ENCODE peak calls at places on chromosomes 6 and 20, in five cellular contexts. One of them, this sample, is unnamed.

GRCh38 chr6:131182991-131183425 is 47.7 kb downstream of the AKAP7 start:
- DNase-seq in A549: peak; percentile 42
- DNase-seq in left lung: no peak
- DNase-seq in upper lobe of right lung: no peak
- DNase-seq in suprapubic skin: no peak
- DNase-seq in this sample: peak; percentile 56

GRCh38 chr6:154893927-154894326 is 101.2 kb upstream of the TIAM2 start:
- DNase-seq in left lung: no peak
- DNase-seq in upper lobe of right lung: no peak
- DNase-seq in A549: no peak
- DNase-seq in suprapubic skin: no peak
- DNase-seq in this sample: no peak

GRCh38 chr6:2562721-2563120 is 188.0 kb downstream of the MYLK4 start:
- DNase-seq in upper lobe of right lung: no peak
- DNase-seq in suprapubic skin: no peak
- DNase-seq in A549: no peak
- DNase-seq in left lung: no peak
- DNase-seq in this sample: no peak

GRCh38 chr20:41261790-41262717 is 55.5 kb downstream of the ZHX3 start:
- DNase-seq in suprapubic skin: no peak
- DNase-seq in A549: no peak
- DNase-seq in upper lobe of right lung: no peak
- DNase-seq in left lung: no peak
- DNase-seq in this sample: no peak

GRCh38 chr6:139029470-139030210 is 1.1 kb downstream of the ABRACL start:
- DNase-seq in suprapubic skin: peak; percentile 74
- DNase-seq in upper lobe of right lung: peak; percentile 86
- DNase-seq in A549: peak; percentile 37
- DNase-seq in left lung: peak; percentile 93
- DNase-seq in this sample: peak; percentile 86

GRCh38 chr20:11980263-11980662 is 62.6 kb downstream of the BTBD3 start:
- DNase-seq in upper lobe of right lung: no peak
- DNase-seq in A549: no peak
- DNase-seq in suprapubic skin: no peak
- DNase-seq in left lung: no peak
- DNase-seq in this sample: no peak

GRCh38 chr20:62955519-62956386 is 3.2 kb downstream of the SLC17A9 start:
- DNase-seq in left lung: no peak
- DNase-seq in upper lobe of right lung: no peak
- DNase-seq in suprapubic skin: no peak
- DNase-seq in A549: no peak
- DNase-seq in this sample: peak; percentile 64

GRCh38 chr6:136566007-136566487 is 15.8 kb upstream of the MAP7 start:
- DNase-seq in A549: no peak
- DNase-seq in upper lobe of right lung: peak; percentile 64
- DNase-seq in suprapubic skin: no peak
- DNase-seq in left lung: peak; percentile 83
- DNase-seq in this sample: peak; percentile 73

GRCh38 chr6:108766419-108766818 is 81.8 kb upstream of the ARMC2 start:
- DNase-seq in upper lobe of right lung: no peak
- DNase-seq in left lung: no peak
- DNase-seq in suprapubic skin: no peak
- DNase-seq in A549: no peak
- DNase-seq in this sample: no peak

GRCh38 chr6:70547313-70547712 is 19.4 kb upstream of the SDHAF4 start:
- DNase-seq in suprapubic skin: no peak
- DNase-seq in left lung: no peak
- DNase-seq in upper lobe of right lung: no peak
- DNase-seq in A549: no peak
- DNase-seq in this sample: no peak

GRCh38 chr20:40678286-40678835 is 10.7 kb downstream of the MAFB start:
- DNase-seq in upper lobe of right lung: no peak
- DNase-seq in left lung: no peak
- DNase-seq in suprapubic skin: no peak
- DNase-seq in A549: no peak
- DNase-seq in this sample: no peak

GRCh38 chr6:133343220-133343619 is 102.1 kb downstream of the EYA4 start:
- DNase-seq in left lung: no peak
- DNase-seq in A549: no peak
- DNase-seq in upper lobe of right lung: no peak
- DNase-seq in suprapubic skin: no peak
- DNase-seq in this sample: no peak

GRCh38 chr6:165714907-165715306 is 51.9 kb upstream of the PDE10A start:
- DNase-seq in left lung: peak; percentile 71
- DNase-seq in suprapubic skin: no peak
- DNase-seq in upper lobe of right lung: no peak
- DNase-seq in A549: no peak
- DNase-seq in this sample: peak; percentile 36

GRCh38 chr6:14537061-14537460 is 419.5 kb downstream of the CD83 start:
- DNase-seq in suprapubic skin: no peak
- DNase-seq in left lung: no peak
- DNase-seq in upper lobe of right lung: no peak
- DNase-seq in A549: no peak
- DNase-seq in this sample: no peak

GRCh38 chr6:53530346-53530745 is 14.6 kb downstream of the GCLC start:
- DNase-seq in upper lobe of right lung: no peak
- DNase-seq in suprapubic skin: no peak
- DNase-seq in left lung: no peak
- DNase-seq in A549: no peak
- DNase-seq in this sample: no peak

GRCh38 chr20:50110141-50111047 is 2.6 kb downstream of the UBE2V1 start:
- DNase-seq in suprapubic skin: peak; percentile 44
- DNase-seq in A549: peak; percentile 31
- DNase-seq in upper lobe of right lung: no peak
- DNase-seq in left lung: no peak
- DNase-seq in this sample: no peak

GRCh38 chr6:10555625-10556309 is 34.6 kb downstream of the GCNT2 start:
- DNase-seq in left lung: no peak
- DNase-seq in suprapubic skin: peak; percentile 77
- DNase-seq in A549: no peak
- DNase-seq in upper lobe of right lung: no peak
- DNase-seq in this sample: peak; percentile 56

GRCh38 chr20:12047838-12048432 is 130.2 kb downstream of the BTBD3 start:
- DNase-seq in left lung: no peak
- DNase-seq in upper lobe of right lung: no peak
- DNase-seq in suprapubic skin: no peak
- DNase-seq in A549: no peak
- DNase-seq in this sample: no peak

GRCh38 chr6:35146453-35146852 is 5.3 kb upstream of the TCP11 start:
- DNase-seq in left lung: no peak
- DNase-seq in upper lobe of right lung: peak; percentile 72
- DNase-seq in A549: peak; percentile 42
- DNase-seq in suprapubic skin: no peak
- DNase-seq in this sample: no peak

DNA sequence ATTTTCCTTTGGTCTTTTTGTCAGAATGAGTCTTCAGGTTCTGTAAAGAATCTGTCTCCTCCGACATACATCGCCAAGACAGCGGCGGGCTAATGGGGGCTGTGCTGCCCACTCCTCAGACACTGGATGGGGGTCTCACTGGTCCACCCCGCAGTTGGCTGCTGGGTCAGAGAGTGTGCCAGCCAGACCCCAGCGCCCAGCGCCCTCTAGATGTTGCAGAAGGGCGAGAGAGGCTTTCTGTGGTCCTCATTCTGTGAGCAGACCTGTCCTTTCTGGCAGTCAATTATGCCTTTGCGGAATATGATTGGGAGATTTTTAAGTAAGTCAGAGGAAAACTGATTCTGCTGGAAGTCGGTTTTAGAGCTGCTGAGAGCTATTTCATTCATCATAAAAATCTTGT is 7.8 kb upstream of the CCR6 start:
- DNase-seq in upper lobe of right lung: no peak
- DNase-seq in suprapubic skin: no peak
- DNase-seq in left lung: no peak
- DNase-seq in A549: no peak
- DNase-seq in this sample: no peak
- TF ChIP-seq CTCF in upper lobe of right lung: no peak
- TF ChIP-seq CTCF in suprapubic skin: no peak
- TF ChIP-seq CTCF in left lung: no peak
- TF ChIP-seq CTCF in A549: no peak
- TF ChIP-seq CTCF in this sample: no peak

GRCh38 chr20:59837623-59838394 is 95.6 kb downstream of the SYCP2 start:
- DNase-seq in A549: no peak
- DNase-seq in left lung: no peak
- DNase-seq in upper lobe of right lung: no peak
- DNase-seq in suprapubic skin: no peak
- DNase-seq in this sample: no peak
- H3K9me3 ChIP-seq in A549: no peaks in the 10 kb centered on the region
- H3K9me3 ChIP-seq in left lung: no peaks in the 10 kb centered on the region
- H3K9me3 ChIP-seq in upper lobe of right lung: no peaks in the 10 kb centered on the region
- H3K9me3 ChIP-seq in suprapubic skin: no peaks in the 10 kb centered on the region
- H3K9me3 ChIP-seq in this sample: no peaks in the 10 kb centered on the region

GRCh38 chr6:31205638-31206037 is 35.2 kb upstream of the POU5F1 start:
- DNase-seq in upper lobe of right lung: no peak
- DNase-seq in suprapubic skin: no peak
- DNase-seq in A549: no peak
- DNase-seq in left lung: no peak
- DNase-seq in this sample: no peak

GRCh38 chr6:31210842-31211241 is 40.4 kb upstream of the POU5F1 start:
- DNase-seq in A549: no peak
- DNase-seq in suprapubic skin: no peak
- DNase-seq in left lung: no peak
- DNase-seq in upper lobe of right lung: no peak
- DNase-seq in this sample: no peak

GRCh38 chr6:31208506-31208905 is 38.0 kb upstream of the POU5F1 start:
- DNase-seq in left lung: no peak
- DNase-seq in upper lobe of right lung: no peak
- DNase-seq in A549: no peak
- DNase-seq in suprapubic skin: no peak
- DNase-seq in this sample: no peak

GRCh38 chr6:31210119-31210518 is 39.6 kb upstream of the POU5F1 start:
- DNase-seq in upper lobe of right lung: no peak
- DNase-seq in left lung: no peak
- DNase-seq in suprapubic skin: no peak
- DNase-seq in A549: no peak
- DNase-seq in this sample: no peak

GRCh38 chr6:31209137-31209536 is 38.7 kb upstream of the POU5F1 start:
- DNase-seq in upper lobe of right lung: no peak
- DNase-seq in A549: no peak
- DNase-seq in left lung: no peak
- DNase-seq in suprapubic skin: no peak
- DNase-seq in this sample: no peak
- H3K4me1 ChIP-seq in upper lobe of right lung: peaks cover 2% of the 10 kb centered on the region
- H3K4me1 ChIP-seq in A549: no peaks in the 10 kb centered on the region
- H3K4me1 ChIP-seq in left lung: peaks cover 51% of the 10 kb centered on the region
- H3K4me1 ChIP-seq in suprapubic skin: no peaks in the 10 kb centered on the region
- H3K4me1 ChIP-seq in this sample: peaks cover 19% of the 10 kb centered on the region

GRCh38 chr6:141607956-141608355 is 524.8 kb upstream of the GJE1 start:
- DNase-seq in suprapubic skin: no peak
- DNase-seq in A549: no peak
- DNase-seq in left lung: no peak
- DNase-seq in upper lobe of right lung: no peak
- DNase-seq in this sample: no peak

GRCh38 chr6:141610741-141611140 is 522.0 kb upstream of the GJE1 start:
- DNase-seq in left lung: no peak
- DNase-seq in upper lobe of right lung: no peak
- DNase-seq in A549: peak; percentile 11
- DNase-seq in suprapubic skin: no peak
- DNase-seq in this sample: no peak
- TF ChIP-seq CTCF in left lung: no peak
- TF ChIP-seq CTCF in upper lobe of right lung: no peak
- TF ChIP-seq CTCF in A549: no peak
- TF ChIP-seq CTCF in suprapubic skin: no peak
- TF ChIP-seq CTCF in this sample: no peak

This sample was measured in mucosa of descending colon.